ENCODE peak calls at places on chromosome 1, in five cellular contexts. One of them, this sample, is unnamed.
A peak's percentile ranks its signal among the peaks of the same experiment; 100 is the strongest.

GRCh38 chr1:179369751-179370341 is 4.1 kb downstream of the AXDND1 start:
- DNase-seq in fibroblast of lung: peak; percentile 53
- DNase-seq in astrocyte of the spinal cord: peak; percentile 80
- DNase-seq in prostate gland: peak; percentile 41
- DNase-seq in mesothelial cell of epicardium: no peak
- DNase-seq in this sample: peak; percentile 37

GRCh38 chr1:235093013-235093618 is 35.5 kb downstream of the TOMM20 start:
- DNase-seq in mesothelial cell of epicardium: peak; percentile 49
- DNase-seq in fibroblast of lung: peak; percentile 66
- DNase-seq in prostate gland: no peak
- DNase-seq in astrocyte of the spinal cord: peak; percentile 71
- DNase-seq in this sample: no peak

GRCh38 chr1:39159224-39160036 is 45.1 kb upstream of the MACF1 start:
- DNase-seq in fibroblast of lung: peak; percentile 89
- DNase-seq in astrocyte of the spinal cord: peak; percentile 70
- DNase-seq in mesothelial cell of epicardium: no peak
- DNase-seq in prostate gland: peak; percentile 47
- DNase-seq in this sample: no peak

GRCh38 chr1:41920658-41921057 is 1.9 kb upstream of the HIVEP3 start:
- DNase-seq in prostate gland: no peak
- DNase-seq in astrocyte of the spinal cord: peak; percentile 68
- DNase-seq in mesothelial cell of epicardium: no peak
- DNase-seq in fibroblast of lung: peak; percentile 83
- DNase-seq in this sample: no peak

GRCh38 chr1:158180741-158181576 is at the start of gene CD1D:
- DNase-seq in astrocyte of the spinal cord: peak; percentile 7
- DNase-seq in mesothelial cell of epicardium: peak; percentile 48
- DNase-seq in prostate gland: no peak
- DNase-seq in fibroblast of lung: peak; percentile 1
- DNase-seq in this sample: no peak

GRCh38 chr1:27368872-27369703 is 2.3 kb upstream of the MAP3K6 start:
- DNase-seq in mesothelial cell of epicardium: no peak
- DNase-seq in fibroblast of lung: no peak
- DNase-seq in prostate gland: no peak
- DNase-seq in astrocyte of the spinal cord: peak; percentile 31
- DNase-seq in this sample: no peak

GRCh38 chr1:28983509-28984310 is 69.3 kb downstream of the EPB41 start:
- DNase-seq in mesothelial cell of epicardium: no peak
- DNase-seq in fibroblast of lung: no peak
- DNase-seq in prostate gland: no peak
- DNase-seq in astrocyte of the spinal cord: no peak
- DNase-seq in this sample: no peak

GRCh38 chr1:218488986-218489385 is 143.8 kb downstream of the TGFB2 start:
- DNase-seq in astrocyte of the spinal cord: peak; percentile 78
- DNase-seq in fibroblast of lung: peak; percentile 97
- DNase-seq in prostate gland: no peak
- DNase-seq in mesothelial cell of epicardium: no peak
- DNase-seq in this sample: no peak

GRCh38 chr1:205563927-205564441 is 59.5 kb downstream of the CDK18 start:
- DNase-seq in astrocyte of the spinal cord: no peak
- DNase-seq in fibroblast of lung: no peak
- DNase-seq in prostate gland: peak; percentile 41
- DNase-seq in mesothelial cell of epicardium: no peak
- DNase-seq in this sample: no peak

GRCh38 chr1:15456313-15456954 is at the start of gene CELA2A:
- DNase-seq in mesothelial cell of epicardium: no peak
- DNase-seq in prostate gland: no peak
- DNase-seq in fibroblast of lung: no peak
- DNase-seq in astrocyte of the spinal cord: no peak
- DNase-seq in this sample: no peak

GRCh38 chr1:220076861-220077762 is 12.5 kb downstream of the BPNT1 start:
- DNase-seq in mesothelial cell of epicardium: no peak
- DNase-seq in fibroblast of lung: peak; percentile 13
- DNase-seq in astrocyte of the spinal cord: no peak
- DNase-seq in prostate gland: no peak
- DNase-seq in this sample: no peak

GRCh38 chr1:9714257-9714718 is 62.8 kb downstream of the PIK3CD start:
- DNase-seq in fibroblast of lung: no peak
- DNase-seq in astrocyte of the spinal cord: no peak
- DNase-seq in prostate gland: no peak
- DNase-seq in mesothelial cell of epicardium: no peak
- DNase-seq in this sample: no peak

GRCh38 chr1:110412576-110412975 is 5.1 kb upstream of the LAMTOR5 start:
- DNase-seq in astrocyte of the spinal cord: peak; percentile 43
- DNase-seq in mesothelial cell of epicardium: peak; percentile 80
- DNase-seq in fibroblast of lung: peak; percentile 40
- DNase-seq in prostate gland: peak; percentile 46
- DNase-seq in this sample: peak; percentile 27

GRCh38 chr1:114828251-114828650 is 26.4 kb upstream of the SYCP1 start:
- DNase-seq in prostate gland: no peak
- DNase-seq in mesothelial cell of epicardium: no peak
- DNase-seq in astrocyte of the spinal cord: no peak
- DNase-seq in fibroblast of lung: peak; percentile 15
- DNase-seq in this sample: no peak

GRCh38 chr1:1374068-1374860 is 743 bp downstream of the AURKAIP1 start:
- DNase-seq in astrocyte of the spinal cord: no peak
- DNase-seq in prostate gland: no peak
- DNase-seq in fibroblast of lung: no peak
- DNase-seq in mesothelial cell of epicardium: no peak
- DNase-seq in this sample: no peak

GRCh38 chr1:53625049-53625448 is 113.9 kb downstream of the GLIS1 start:
- DNase-seq in astrocyte of the spinal cord: peak; percentile 53
- DNase-seq in mesothelial cell of epicardium: peak; percentile 25
- DNase-seq in fibroblast of lung: peak; percentile 44
- DNase-seq in prostate gland: no peak
- DNase-seq in this sample: no peak

GRCh38 chr1:230222678-230223077 is 155.6 kb downstream of the GALNT2 start:
- DNase-seq in mesothelial cell of epicardium: no peak
- DNase-seq in astrocyte of the spinal cord: no peak
- DNase-seq in prostate gland: no peak
- DNase-seq in fibroblast of lung: no peak
- DNase-seq in this sample: no peak

GRCh38 chr1:230220907-230221306 is 153.9 kb downstream of the GALNT2 start:
- DNase-seq in prostate gland: no peak
- DNase-seq in mesothelial cell of epicardium: no peak
- DNase-seq in fibroblast of lung: no peak
- DNase-seq in astrocyte of the spinal cord: no peak
- DNase-seq in this sample: no peak

GRCh38 chr1:230226004-230226800 is 159.2 kb downstream of the GALNT2 start:
- DNase-seq in astrocyte of the spinal cord: no peak
- DNase-seq in mesothelial cell of epicardium: no peak
- DNase-seq in fibroblast of lung: no peak
- DNase-seq in prostate gland: no peak
- DNase-seq in this sample: no peak

GRCh38 chr1:230226814-230227213 is 159.8 kb downstream of the GALNT2 start:
- DNase-seq in prostate gland: no peak
- DNase-seq in astrocyte of the spinal cord: no peak
- DNase-seq in fibroblast of lung: no peak
- DNase-seq in mesothelial cell of epicardium: no peak
- DNase-seq in this sample: no peak

DNA sequence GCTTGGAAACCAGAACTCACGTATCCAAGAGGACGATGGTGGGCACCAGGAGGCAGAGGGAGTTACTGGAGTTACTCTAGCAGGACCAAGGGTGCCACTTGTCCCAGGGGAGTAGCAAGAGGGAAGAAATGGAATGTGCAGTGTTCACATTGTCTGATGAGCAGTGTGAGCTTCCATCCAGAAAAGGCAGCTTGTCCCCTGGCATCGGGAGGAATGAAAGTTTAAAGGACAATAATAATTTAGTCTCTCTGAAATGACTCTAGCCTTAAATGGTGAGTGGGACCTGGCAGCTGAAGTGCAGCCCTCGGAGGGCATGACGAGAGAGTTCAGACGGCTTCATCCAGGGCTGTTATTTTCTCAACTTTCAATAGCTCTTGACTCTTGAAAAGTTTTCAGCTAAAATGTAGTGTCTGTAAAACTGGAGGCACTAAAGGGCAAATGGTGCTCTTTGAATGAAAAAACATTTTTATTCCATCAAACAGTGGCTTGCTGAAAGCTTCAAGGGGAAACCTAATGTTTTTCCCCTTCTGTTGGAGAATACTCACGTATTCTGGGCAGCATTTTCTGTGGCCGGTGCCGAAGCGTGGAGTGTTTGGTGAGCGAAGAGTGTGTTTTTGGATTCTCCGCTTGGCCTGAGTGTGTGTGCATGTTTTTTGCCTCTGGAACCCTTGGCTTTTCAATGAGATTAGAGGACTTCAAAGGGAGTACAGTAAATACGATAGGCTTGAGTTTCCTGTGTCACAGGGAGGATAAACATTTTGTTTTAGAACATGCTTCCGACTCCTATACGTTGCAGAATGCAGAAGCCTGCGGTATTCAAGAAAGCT is 157.3 kb downstream of the GALNT2 start:
- DNase-seq in astrocyte of the spinal cord: no peak
- DNase-seq in prostate gland: no peak
- DNase-seq in fibroblast of lung: no peak
- DNase-seq in mesothelial cell of epicardium: no peak
- DNase-seq in this sample: no peak
- TF ChIP-seq CTCF in astrocyte of the spinal cord: no peak
- TF ChIP-seq CTCF in prostate gland: no peak
- TF ChIP-seq CTCF in fibroblast of lung: no peak
- TF ChIP-seq CTCF in mesothelial cell of epicardium: no peak
- TF ChIP-seq CTCF in this sample: no peak

DNA sequence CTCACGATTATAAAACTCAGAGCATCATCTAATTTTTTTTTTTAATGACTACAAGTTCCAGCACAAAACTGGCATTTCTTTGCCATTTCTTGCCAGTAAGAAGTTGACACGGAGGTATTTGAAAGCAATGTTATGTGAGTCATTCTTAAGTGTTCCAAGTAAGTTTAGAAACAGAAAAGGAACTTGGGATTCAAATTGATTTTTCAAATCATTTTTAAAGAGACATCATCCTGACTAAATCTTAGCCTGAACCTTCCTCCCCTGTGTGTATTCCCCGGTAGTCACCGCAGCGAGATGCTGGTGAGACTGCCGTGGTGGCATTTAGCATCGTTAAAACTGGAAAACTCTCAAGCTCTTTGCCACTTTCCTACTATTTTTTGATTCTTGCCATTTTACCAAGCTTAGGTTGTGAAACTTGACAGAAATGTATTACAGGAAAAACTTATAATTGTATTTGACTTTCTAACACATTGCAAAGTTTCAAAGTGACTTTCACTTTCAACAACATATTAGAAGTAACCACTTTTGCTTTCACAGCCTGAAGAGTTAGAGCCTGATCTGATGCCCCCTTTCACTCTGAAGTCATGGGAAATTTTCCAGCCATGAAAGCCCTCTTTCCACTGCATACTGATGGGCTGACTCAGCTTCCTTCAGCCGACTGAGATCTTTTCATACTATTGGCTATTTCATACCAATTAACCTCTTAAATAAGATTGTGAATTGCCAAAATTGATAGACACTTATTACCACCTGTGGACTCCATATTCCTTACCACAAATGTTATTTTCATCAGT is 61.4 kb downstream of the OLFML2B start:
- DNase-seq in mesothelial cell of epicardium: no peak
- DNase-seq in astrocyte of the spinal cord: peak; percentile 90
- DNase-seq in prostate gland: no peak
- DNase-seq in fibroblast of lung: peak; percentile 91
- DNase-seq in this sample: no peak
- TF ChIP-seq CTCF in mesothelial cell of epicardium: no peak
- TF ChIP-seq CTCF in astrocyte of the spinal cord: no peak
- TF ChIP-seq CTCF in prostate gland: no peak
- TF ChIP-seq CTCF in fibroblast of lung: no peak
- TF ChIP-seq CTCF in this sample: no peak

GRCh38 chr1:18323259-18323658 is 157.5 kb upstream of the KLHDC7A start:
- DNase-seq in mesothelial cell of epicardium: no peak
- DNase-seq in fibroblast of lung: no peak
- DNase-seq in astrocyte of the spinal cord: no peak
- DNase-seq in prostate gland: no peak
- DNase-seq in this sample: no peak

GRCh38 chr1:18324246-18324645 is 156.5 kb upstream of the KLHDC7A start:
- DNase-seq in fibroblast of lung: no peak
- DNase-seq in prostate gland: no peak
- DNase-seq in mesothelial cell of epicardium: no peak
- DNase-seq in astrocyte of the spinal cord: no peak
- DNase-seq in this sample: no peak

GRCh38 chr1:18325151-18325550 is 155.6 kb upstream of the KLHDC7A start:
- DNase-seq in prostate gland: no peak
- DNase-seq in astrocyte of the spinal cord: no peak
- DNase-seq in mesothelial cell of epicardium: no peak
- DNase-seq in fibroblast of lung: no peak
- DNase-seq in this sample: no peak

GRCh38 chr1:18320051-18320450 is 160.7 kb upstream of the KLHDC7A start:
- DNase-seq in fibroblast of lung: no peak
- DNase-seq in mesothelial cell of epicardium: no peak
- DNase-seq in prostate gland: peak; percentile 80
- DNase-seq in astrocyte of the spinal cord: no peak
- DNase-seq in this sample: no peak

GRCh38 chr1:18322353-18323032 is 158.2 kb upstream of the KLHDC7A start:
- DNase-seq in fibroblast of lung: no peak
- DNase-seq in astrocyte of the spinal cord: no peak
- DNase-seq in prostate gland: no peak
- DNase-seq in mesothelial cell of epicardium: no peak
- DNase-seq in this sample: no peak
- TF ChIP-seq CTCF in fibroblast of lung: no peak
- TF ChIP-seq CTCF in astrocyte of the spinal cord: no peak
- TF ChIP-seq CTCF in prostate gland: no peak
- TF ChIP-seq CTCF in mesothelial cell of epicardium: peak; percentile 57
- TF ChIP-seq CTCF in this sample: no peak

GRCh38 chr1:82013702-82014101 is 213.0 kb downstream of the ADGRL2 start:
- DNase-seq in prostate gland: no peak
- DNase-seq in astrocyte of the spinal cord: no peak
- DNase-seq in fibroblast of lung: no peak
- DNase-seq in mesothelial cell of epicardium: no peak
- DNase-seq in this sample: no peak
- TF ChIP-seq CTCF in prostate gland: no peak
- TF ChIP-seq CTCF in astrocyte of the spinal cord: peak; percentile 5
- TF ChIP-seq CTCF in fibroblast of lung: peak; percentile 16
- TF ChIP-seq CTCF in mesothelial cell of epicardium: no peak
- TF ChIP-seq CTCF in this sample: no peak